ENCODE peak calls at places on chromosomes 12 and 14, in five cellular contexts. Y is SK-N-SH, O is H9, Z is GM23338, W is K562. X is an unnamed sample.

GRCh38 chr12:99223554-99223953 is 424.0 kb upstream of the GARIN6 start:
- DNase-seq in Y (peak; percentile 1), O (no peak), Z (no peak), W (no peak), X (no peak)

GRCh38 chr12:11578461-11578993 is 70.9 kb upstream of the ETV6 start:
- DNase-seq in Y (no peak), O (no peak), Z (no peak), W (no peak), X (no peak)

GRCh38 chr12:94459773-94460593 is at the start of gene CEP83:
- DNase-seq in Y (peak; percentile 96), O (peak; percentile 94), Z (peak; percentile 88), W (peak; percentile 92), X (peak; percentile 98)

GRCh38 chr14:42214981-42215491 is 608.4 kb downstream of the LRFN5 start:
- DNase-seq in Y (no peak), O (no peak), Z (no peak), W (no peak), X (no peak)

GRCh38 chr12:132418393-132418925 is 71.5 kb upstream of the FBRSL1 start:
- DNase-seq in Y (no peak), O (no peak), Z (no peak), W (no peak), X (no peak)

GRCh38 chr12:76878045-76878898 is 547 bp downstream of the CSRP2 start:
- DNase-seq in Y (peak; percentile 77), O (peak; percentile 78), Z (peak; percentile 90), W (peak; percentile 34), X (no peak)

GRCh38 chr14:100168515-100168914 is 9.1 kb upstream of the DEGS2 start:
- DNase-seq in Y (no peak), O (no peak), Z (no peak), W (peak; percentile 45), X (no peak)

GRCh38 chr12:53733051-53733812 is 6.0 kb upstream of the CALCOCO1 start:
- DNase-seq in Y (no peak), O (no peak), Z (no peak), W (no peak), X (no peak)

GRCh38 chr14:88681755-88682494 is 110.8 kb downstream of the EML5 start:
- DNase-seq in Y (no peak), O (no peak), Z (no peak), W (no peak), X (no peak)

GRCh38 chr14:32542507-32542906 is 213.4 kb downstream of the AKAP6 start:
- DNase-seq in Y (no peak), O (no peak), Z (peak; percentile 11), W (no peak), X (no peak)

GRCh38 chr12:34046570-34046969 is 24.3 kb downstream of the ALG10 start:
- DNase-seq in Y (no peak), O (no peak), Z (no peak), W (no peak), X (no peak)

GRCh38 chr14:80567905-80568512 is 356.7 kb upstream of the DIO2 start:
- DNase-seq in Y (no peak), O (no peak), Z (no peak), W (no peak), X (no peak)

GRCh38 chr14:31414190-31414833 is 6.0 kb downstream of the HEATR5A start:
- DNase-seq in Y (no peak), O (no peak), Z (no peak), W (no peak), X (no peak)
- H3K4me1 ChIP-seq in Y (no peaks in the 10 kb centered on the region), O (no peaks in the 10 kb centered on the region), Z (peaks cover 12% of the 10 kb centered on the region), W (no peaks in the 10 kb centered on the region), X (peaks cover 64% of the 10 kb centered on the region)

GRCh38 chr12:121456551-121456950 is 56.6 kb downstream of the RNF34 start:
- DNase-seq in Y (no peak), O (no peak), Z (no peak), W (no peak), X (no peak)

GRCh38 chr12:121464331-121464730 is 64.4 kb downstream of the RNF34 start:
- DNase-seq in Y (no peak), O (peak; percentile 27), Z (no peak), W (no peak), X (no peak)

GRCh38 chr12:121465921-121466799 is 66.2 kb downstream of the RNF34 start:
- DNase-seq in Y (peak; percentile 75), O (no peak), Z (peak; percentile 51), W (no peak), X (peak; percentile 83)

GRCh38 chr12:121455766-121456420 is 56.0 kb downstream of the RNF34 start:
- DNase-seq in Y (no peak), O (no peak), Z (no peak), W (no peak), X (no peak)

DNA sequence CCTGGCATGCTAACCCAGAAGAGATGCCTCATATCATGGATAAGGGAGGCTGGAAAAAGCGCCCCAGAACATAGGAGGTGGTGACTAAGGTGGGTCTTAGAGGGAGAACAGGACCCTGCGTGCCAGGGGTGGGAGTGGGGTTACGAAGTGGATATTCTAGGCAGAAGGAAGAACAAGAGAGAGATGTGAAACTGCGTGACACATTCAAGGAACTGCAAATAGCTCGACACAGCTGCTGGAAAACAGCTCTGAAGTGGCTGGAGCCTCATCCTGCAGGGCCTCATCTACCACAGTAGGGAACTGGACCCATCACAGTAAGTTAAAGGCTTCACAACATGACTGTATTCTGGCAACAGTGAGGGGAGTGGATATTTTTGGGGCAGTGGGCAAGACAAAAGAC is 61.1 kb downstream of the RNF34 start:
- DNase-seq in Y (no peak), O (no peak), Z (no peak), W (no peak), X (no peak)
- H4K20me1 ChIP-seq in Y (peaks cover 52% of the 10 kb centered on the region), O (no peaks in the 10 kb centered on the region), Z (peaks cover 65% of the 10 kb centered on the region), W (peaks cover 15% of the 10 kb centered on the region), X (peaks cover 26% of the 10 kb centered on the region)

DNA sequence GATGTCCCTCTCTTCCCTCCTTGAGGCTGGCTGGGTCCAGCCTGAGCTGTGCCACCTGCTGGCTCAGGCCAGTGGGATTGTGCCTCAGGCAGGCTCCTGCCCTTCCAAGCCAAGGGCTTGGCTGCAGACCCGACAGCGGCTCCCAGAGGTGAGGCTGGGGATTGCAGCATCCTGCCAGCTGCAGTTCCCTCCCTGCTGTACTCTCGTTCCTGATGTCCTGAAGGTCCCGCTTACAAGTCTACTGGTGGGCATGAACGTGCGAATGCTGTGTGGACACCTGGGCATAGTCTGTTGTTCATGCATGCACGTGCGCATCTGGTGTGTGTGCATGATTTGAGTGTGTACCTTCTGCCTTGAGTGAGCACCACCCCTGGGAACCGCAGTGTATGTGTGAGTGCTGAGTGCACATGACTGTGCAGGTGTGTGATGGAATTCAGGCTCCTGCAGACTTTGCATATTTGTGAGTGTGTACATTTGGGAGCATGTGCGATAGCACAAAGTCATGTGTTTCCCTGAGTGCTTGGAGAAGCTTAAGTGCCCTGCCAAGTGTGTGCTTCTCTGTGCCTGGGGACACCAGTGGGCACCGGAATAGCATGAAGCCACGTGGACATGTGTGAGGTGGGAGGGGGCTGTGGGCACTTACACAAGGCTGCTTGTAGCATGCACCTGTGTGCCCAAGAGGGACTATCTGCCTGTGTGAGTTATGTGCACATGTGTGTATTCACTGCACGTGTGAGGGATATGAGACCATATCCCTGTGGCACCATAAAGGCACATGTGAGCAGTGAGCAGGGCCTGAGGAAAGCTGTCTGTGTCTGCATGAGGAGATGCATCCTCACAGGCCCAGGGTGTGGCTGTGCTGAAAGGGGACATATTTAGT is 19.3 kb upstream of the KRT7 start:
- DNase-seq in Y (peak; percentile 82), O (peak; percentile 96), Z (peak; percentile 87), W (peak; percentile 83), X (peak; percentile 81)
- H3K4me1 ChIP-seq in Y (peaks cover 68% of the 10 kb centered on the region), O (no peaks in the 10 kb centered on the region), Z (no peaks in the 10 kb centered on the region), W (no peaks in the 10 kb centered on the region), X (peaks cover 4% of the 10 kb centered on the region)

DNA sequence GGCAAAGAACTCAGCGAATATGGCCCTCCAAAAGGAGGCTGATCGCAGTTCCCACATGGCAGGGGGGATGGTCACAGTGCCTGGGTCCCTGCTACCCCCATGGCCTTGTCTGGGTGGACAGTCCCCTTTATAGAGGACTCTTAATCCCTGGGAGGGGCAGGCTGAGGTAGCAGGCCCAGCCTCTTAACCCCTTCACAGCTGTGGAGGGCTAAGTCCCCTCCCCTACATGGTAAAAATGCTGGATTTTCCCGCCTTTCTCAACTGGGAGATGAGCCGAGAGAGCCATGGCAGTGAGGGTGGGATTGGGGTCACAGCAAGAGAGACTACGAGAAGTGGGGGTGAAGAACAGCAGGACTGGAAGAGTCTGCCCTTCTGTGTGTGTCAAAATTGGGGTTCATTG is at the start of gene MIP:
- DNase-seq in Y (no peak), O (no peak), Z (no peak), W (no peak), X (no peak)
- H4K20me1 ChIP-seq in Y (no peaks in the 10 kb centered on the region), O (no peaks in the 10 kb centered on the region), Z (no peaks in the 10 kb centered on the region), W (no peaks in the 10 kb centered on the region), X (no peaks in the 10 kb centered on the region)

GRCh38 chr12:108313236-108313608 is 25.9 kb downstream of the CMKLR1 start:
- DNase-seq in Y (no peak), O (no peak), Z (no peak), W (no peak), X (no peak)

GRCh38 chr12:108313609-108314331 is 25.3 kb downstream of the CMKLR1 start:
- DNase-seq in Y (peak; percentile 41), O (no peak), Z (no peak), W (peak; percentile 16), X (peak; percentile 25)

GRCh38 chr12:108312885-108313203 is 26.3 kb downstream of the CMKLR1 start:
- DNase-seq in Y (peak; percentile 84), O (no peak), Z (no peak), W (no peak), X (no peak)

GRCh38 chr12:108311605-108312004 is 27.5 kb downstream of the CMKLR1 start:
- DNase-seq in Y (no peak), O (no peak), Z (no peak), W (no peak), X (no peak)

DNA sequence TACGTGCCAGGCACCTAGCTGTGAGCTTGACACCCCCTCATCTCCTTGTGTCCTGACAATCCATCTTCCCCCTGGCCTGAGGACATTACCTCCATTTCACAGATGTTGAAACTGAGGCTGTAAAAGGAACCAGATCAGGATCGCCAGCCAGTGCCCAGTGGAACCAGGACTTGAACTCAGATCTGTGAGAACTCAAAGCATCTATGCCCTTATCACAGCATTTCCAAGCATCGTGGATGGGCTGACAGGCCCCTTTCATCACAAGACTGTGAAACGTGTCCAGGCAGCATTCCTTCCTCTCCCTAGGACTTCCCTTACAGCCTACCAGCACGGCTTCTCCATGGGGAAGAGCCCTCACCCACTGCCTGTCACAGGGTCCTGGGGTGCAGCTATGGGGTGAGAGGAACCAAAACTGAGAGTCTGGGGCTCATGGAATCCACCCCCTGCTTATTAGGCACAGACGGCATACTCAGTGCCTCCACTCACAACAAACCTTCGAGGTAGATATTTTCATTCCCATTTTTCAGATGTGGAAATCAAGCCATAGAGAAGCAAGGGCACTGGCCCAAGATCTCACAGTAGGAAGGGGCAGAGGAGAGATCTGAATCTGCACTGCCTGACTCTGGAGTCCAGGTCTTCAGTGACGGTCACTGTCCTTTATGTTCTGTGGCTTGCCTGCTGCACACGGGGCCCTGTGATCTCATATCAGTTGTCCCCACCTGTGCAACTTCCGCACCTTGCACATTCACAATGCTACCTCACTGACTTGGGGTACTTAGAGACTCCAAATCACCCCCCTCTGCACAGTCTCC is 26.8 kb downstream of the CMKLR1 start:
- DNase-seq in Y (no peak), O (no peak), Z (no peak), W (peak; percentile 18), X (no peak)
- H3K4me1 ChIP-seq in Y (peaks cover 70% of the 10 kb centered on the region), O (peaks cover 21% of the 10 kb centered on the region), Z (peaks cover 32% of the 10 kb centered on the region), W (peaks cover 25% of the 10 kb centered on the region), X (no peaks in the 10 kb centered on the region)